ENCODE peak calls at places on chromosomes 13 and 19, in five cellular contexts. P, G, I, F and M are unnamed samples.

GRCh38 chr13:74047925-74048324 is 86.3 kb downstream of the KLF12 start:
- DNase-seq in P (no peak), G (peak), I (no peak), F (no peak), M (no peak)

GRCh38 chr19:37997911-37998344 is 90.9 kb downstream of the SIPA1L3 start:
- DNase-seq in P (no peak), G (peak), I (peak), F (no peak), M (no peak)

GRCh38 chr13:48000559-48001126 is 430 bp downstream of the SUCLA2 start:
- DNase-seq in P (no peak), G (peak), I (no peak), F (peak), M (no peak)

GRCh38 chr19:10205636-10206035 is 10.9 kb upstream of the DNMT1 start:
- DNase-seq in P (no peak), G (no peak), I (no peak), F (no peak), M (no peak)

GRCh38 chr13:50993908-50994307 is 84.3 kb downstream of the RNASEH2B start:
- DNase-seq in P (no peak), G (peak), I (peak), F (no peak), M (no peak)

GRCh38 chr13:110225609-110226008 is 81.3 kb downstream of the COL4A1 start:
- DNase-seq in P (no peak), G (no peak), I (no peak), F (no peak), M (no peak)

GRCh38 chr13:46668302-46668720 is 115.3 kb downstream of the LRCH1 start:
- DNase-seq in P (no peak), G (peak), I (peak), F (no peak), M (peak)

GRCh38 chr19:45952691-45953505 is 20.8 kb downstream of the NOVA2 start:
- DNase-seq in P (no peak), G (peak), I (peak), F (peak), M (no peak)

GRCh38 chr13:39600766-39601165 is 2.2 kb downstream of the LHFPL6 start:
- DNase-seq in P (peak), G (peak), I (peak), F (no peak), M (no peak)

GRCh38 chr13:30874111-30874510 is 32.0 kb upstream of the MEDAG start:
- DNase-seq in P (no peak), G (no peak), I (no peak), F (no peak), M (peak)

GRCh38 chr13:110521946-110522345 is 39.6 kb downstream of the RAB20 start:
- DNase-seq in P (no peak), G (no peak), I (peak), F (no peak), M (no peak)

GRCh38 chr19:12792853-12793289 is 1.6 kb downstream of the JUNB start:
- DNase-seq in P (no peak), G (no peak), I (no peak), F (no peak), M (no peak)

GRCh38 chr19:12789904-12790619 is 1.2 kb upstream of the JUNB start:
- DNase-seq in P (peak), G (peak), I (peak), F (peak), M (peak)

GRCh38 chr19:12790628-12791344 is 500 bp upstream of the JUNB start:
- DNase-seq in P (no peak), G (no peak), I (no peak), F (no peak), M (peak)

GRCh38 chr19:12792048-12792852 is 964 bp downstream of the JUNB start:
- DNase-seq in P (no peak), G (peak), I (peak), F (peak), M (peak)

DNA sequence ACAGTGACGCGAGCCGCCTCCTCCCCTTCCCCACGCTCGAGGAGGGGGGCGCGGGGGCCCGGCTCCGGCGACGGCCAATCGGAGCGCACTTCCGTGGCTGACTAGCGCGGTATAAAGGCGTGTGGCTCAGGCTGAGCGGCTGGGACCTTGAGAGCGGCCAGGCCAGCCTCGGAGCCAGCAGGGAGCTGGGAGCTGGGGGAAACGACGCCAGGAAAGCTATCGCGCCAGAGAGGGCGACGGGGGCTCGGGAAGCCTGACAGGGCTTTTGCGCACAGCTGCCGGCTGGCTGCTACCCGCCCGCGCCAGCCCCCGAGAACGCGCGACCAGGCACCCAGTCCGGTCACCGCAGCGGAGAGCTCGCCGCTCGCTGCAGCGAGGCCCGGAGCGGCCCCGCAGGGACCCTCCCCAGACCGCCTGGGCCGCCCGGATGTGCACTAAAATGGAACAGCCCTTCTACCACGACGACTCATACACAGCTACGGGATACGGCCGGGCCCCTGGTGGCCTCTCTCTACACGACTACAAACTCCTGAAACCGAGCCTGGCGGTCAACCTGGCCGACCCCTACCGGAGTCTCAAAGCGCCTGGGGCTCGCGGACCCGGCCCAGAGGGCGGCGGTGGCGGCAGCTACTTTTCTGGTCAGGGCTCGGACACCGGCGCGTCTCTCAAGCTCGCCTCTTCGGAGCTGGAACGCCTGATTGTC is at the start of gene JUNB:
- DNase-seq in P (peak), G (peak), I (peak), F (peak), M (peak)
- TF ChIP-seq CTCF in P (no peak), G (no peak), I (no peak), F (no peak), M (no peak)

DNA sequence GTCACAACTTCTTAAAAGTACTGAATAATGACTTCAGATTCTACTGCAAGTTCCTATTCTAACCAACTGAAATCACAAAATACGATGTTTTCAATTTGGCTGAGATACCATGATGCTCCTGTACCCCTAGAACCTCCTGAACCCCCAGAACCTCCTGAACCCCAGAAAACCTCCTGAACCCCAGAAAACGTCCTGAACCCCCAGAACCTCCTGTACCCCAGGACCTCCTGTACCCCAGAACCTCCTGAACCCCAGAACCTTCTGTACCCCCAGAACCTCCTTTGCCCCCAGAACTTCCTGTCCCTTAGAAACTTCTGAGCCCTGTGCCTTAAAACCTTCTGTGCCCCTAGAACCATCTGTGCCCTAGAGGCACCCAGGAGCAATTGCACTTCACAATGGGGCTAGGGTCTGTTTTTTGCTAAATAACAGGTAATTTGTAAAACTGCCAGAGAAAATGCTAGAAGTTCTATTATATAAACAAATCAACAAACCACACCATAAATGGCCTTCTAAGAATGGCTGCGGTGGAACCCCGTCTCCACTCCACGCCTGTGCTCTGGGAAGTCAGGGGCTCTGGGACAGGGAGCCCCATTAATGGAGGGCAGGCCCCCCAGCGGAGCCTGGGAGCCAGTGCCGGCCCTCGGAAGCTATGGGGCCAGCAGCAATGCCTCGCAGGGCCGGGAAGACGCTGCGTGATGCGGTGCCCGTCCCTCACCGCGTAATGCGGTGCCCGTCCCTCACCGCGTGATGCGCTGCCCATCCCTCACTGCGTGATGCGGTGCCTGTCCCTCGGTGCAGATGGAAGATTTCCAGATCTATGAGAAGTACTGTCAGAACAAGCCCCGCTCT is 21.3 kb upstream of the F7 start:
- DNase-seq in P (no peak), G (no peak), I (no peak), F (no peak), M (no peak)
- TF ChIP-seq CTCF in P (no peak), G (peak), I (no peak), F (no peak), M (no peak)

GRCh38 chr13:82740442-82740841 is 1141.8 kb downstream of the SLITRK1 start:
- DNase-seq in P (no peak), G (no peak), I (no peak), F (no peak), M (no peak)

DNA sequence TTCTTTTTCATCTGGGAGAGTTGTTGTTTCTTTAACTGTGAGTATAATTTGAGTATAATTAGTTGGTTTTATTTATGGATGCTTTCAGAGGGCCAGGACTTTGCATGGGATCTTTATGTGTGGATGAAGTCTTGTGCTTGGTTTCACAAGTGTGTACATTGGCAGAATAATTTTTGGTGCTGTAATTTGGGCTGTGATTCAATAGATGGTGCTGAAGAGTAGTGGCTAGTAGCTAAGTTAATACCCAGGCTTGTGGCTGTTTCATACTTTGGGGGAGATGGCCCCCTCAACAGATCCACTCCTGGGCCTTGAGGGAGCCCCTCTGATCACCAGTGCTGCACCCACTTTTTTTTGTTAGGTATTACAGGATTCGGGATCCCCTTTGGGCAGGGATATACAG is 1142.4 kb downstream of the SLITRK1 start:
- DNase-seq in P (no peak), G (peak), I (peak), F (no peak), M (no peak)
- TF ChIP-seq CTCF in P (no peak), G (peak), I (peak), F (no peak), M (no peak)

GRCh38 chr19:39927076-39927475 is 7.4 kb downstream of the FCGBP start:
- DNase-seq in P (no peak), G (no peak), I (no peak), F (no peak), M (no peak)

GRCh38 chr19:39924952-39925351 is 9.5 kb downstream of the FCGBP start:
- DNase-seq in P (no peak), G (no peak), I (no peak), F (no peak), M (peak)

GRCh38 chr19:39923862-39924261 is 10.6 kb downstream of the FCGBP start:
- DNase-seq in P (no peak), G (no peak), I (no peak), F (no peak), M (no peak)

GRCh38 chr19:39926170-39926755 is 8.2 kb downstream of the FCGBP start:
- DNase-seq in P (no peak), G (no peak), I (no peak), F (no peak), M (no peak)

GRCh38 chr19:39924389-39924788 is 10.0 kb downstream of the FCGBP start:
- DNase-seq in P (no peak), G (no peak), I (no peak), F (no peak), M (peak)
- TF ChIP-seq CTCF in P (no peak), G (no peak), I (no peak), F (no peak), M (no peak)

GRCh38 chr19:49073514-49074378 is 1.2 kb upstream of the KCNA7 start:
- DNase-seq in P (no peak), G (no peak), I (peak), F (no peak), M (peak)
- TF ChIP-seq CTCF in P (no peak), G (peak), I (peak), F (no peak), M (no peak)

GRCh38 chr19:50328257-50329145 is 676 bp downstream of the KCNC3 start:
- DNase-seq in P (no peak), G (no peak), I (no peak), F (no peak), M (no peak)
- TF ChIP-seq CTCF in P (peak), G (no peak), I (no peak), F (no peak), M (no peak)

DNA sequence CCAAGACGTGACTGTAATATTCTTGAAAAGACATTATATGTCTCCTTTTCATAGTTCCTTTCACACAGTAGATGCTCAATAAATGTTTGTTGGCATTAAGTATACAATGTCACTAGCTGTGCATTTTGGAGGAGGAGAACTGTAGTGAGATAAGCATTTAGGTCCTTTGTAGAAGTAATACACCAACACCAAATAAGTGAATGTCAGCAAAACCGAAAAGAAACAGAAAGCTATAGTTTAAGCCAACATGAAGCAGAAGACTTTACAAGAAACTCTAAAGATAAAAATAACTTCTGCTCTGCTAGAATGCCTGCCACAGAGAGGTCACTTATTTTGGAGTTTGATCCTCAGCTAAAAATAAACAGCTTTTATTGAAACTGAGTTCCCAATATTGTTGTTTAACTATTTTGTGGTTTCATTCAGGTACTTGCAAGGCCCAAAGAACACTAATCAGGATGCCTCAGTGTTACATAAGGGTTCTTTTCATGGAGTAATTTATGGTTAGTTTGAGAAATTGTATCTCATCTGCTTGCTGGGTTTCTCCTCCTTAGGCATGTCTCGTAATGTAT is 86.2 kb downstream of the STARD13 start:
- DNase-seq in P (no peak), G (no peak), I (no peak), F (no peak), M (no peak)
- TF ChIP-seq CTCF in P (no peak), G (no peak), I (no peak), F (no peak), M (no peak)

GRCh38 chr19:30437869-30438268 is 65.7 kb downstream of the ZNF536 start:
- DNase-seq in P (no peak), G (no peak), I (no peak), F (no peak), M (peak)
- TF ChIP-seq CTCF in P (no peak), G (no peak), I (no peak), F (no peak), M (no peak)

DNA sequence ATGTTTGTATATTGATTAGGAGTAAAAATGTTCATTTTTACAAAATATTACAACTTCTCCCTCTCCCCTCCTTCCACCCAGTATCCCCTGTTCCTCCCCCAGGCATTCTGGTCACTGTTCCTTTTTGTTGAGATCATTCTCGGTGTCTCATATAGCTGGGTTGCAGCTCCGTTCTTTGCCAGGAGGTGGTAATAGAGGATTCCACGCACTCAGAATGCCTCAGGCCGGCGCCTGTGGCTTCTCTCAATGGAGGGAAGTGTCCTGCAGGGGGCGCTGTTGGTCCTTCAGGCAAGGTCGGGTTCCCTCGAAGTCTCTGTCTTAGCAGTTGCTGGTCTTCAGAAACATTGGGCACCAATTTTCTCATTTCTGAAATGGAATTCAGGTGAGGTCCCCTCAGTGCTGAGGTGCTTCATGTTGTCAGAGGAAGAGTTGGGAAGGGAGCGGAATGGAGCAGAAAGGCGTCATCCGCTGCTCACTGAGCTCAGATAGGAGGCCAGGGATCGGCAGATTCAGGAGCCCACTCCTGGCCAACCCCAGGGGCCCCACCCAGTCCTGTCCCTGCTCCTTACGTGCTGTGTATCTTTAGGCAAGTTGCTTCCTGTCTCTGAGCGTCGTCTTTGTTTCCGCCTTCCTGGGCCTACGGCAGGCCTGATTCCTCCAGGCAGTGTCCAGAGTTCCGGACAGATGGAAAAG is 10.3 kb upstream of the GARIN5A start:
- DNase-seq in P (no peak), G (peak), I (peak), F (peak), M (no peak)
- TF ChIP-seq CTCF in P (no peak), G (peak), I (peak), F (peak), M (no peak)